ENCODE peak calls at places on chromosomes 13 and 19, in four cellular contexts. Q is GM23248, Y is hepatocyte, U is neural progenitor cell. C is an unnamed sample.

GRCh38 chr19:8680676-8681344 is 17.8 kb downstream of the ACTL9 start:
- DNase-seq in Y (no peak), Q (no peak), U (no peak), C (no peak)

GRCh38 chr19:45492627-45493470 is 4.0 kb downstream of the RTN2 start:
- DNase-seq in Q (peak), Y (peak), U (peak), C (peak)

GRCh38 chr13:73090116-73090811 is 31.5 kb downstream of the KLF5 start:
- DNase-seq in Y (peak), Q (peak), U (no peak), C (peak)

GRCh38 chr19:45283443-45284033 is 32.5 kb downstream of the MARK4 start:
- DNase-seq in U (no peak), Q (peak), Y (no peak), C (no peak)

GRCh38 chr13:109844396-109844795 is 58.0 kb upstream of the IRS2 start:
- DNase-seq in U (no peak), Y (no peak), Q (peak), C (no peak)

GRCh38 chr13:20128459-20128927 is 32.4 kb downstream of the GJA3 start:
- DNase-seq in U (peak), Q (no peak), Y (peak), C (no peak)

GRCh38 chr19:31270897-31271568 is 78.2 kb downstream of the TSHZ3 start:
- DNase-seq in Q (peak), Y (no peak), U (no peak), C (no peak)

GRCh38 chr13:42991892-42992584 is at the start of gene EPSTI1:
- DNase-seq in Y (peak), Q (peak), U (peak), C (peak)

GRCh38 chr13:21735621-21736401 is 64.9 kb downstream of the FGF9 start:
- DNase-seq in Q (peak), U (no peak), Y (no peak), C (peak)

GRCh38 chr13:102651892-102652291 is 43.0 kb downstream of the METTL21C start:
- DNase-seq in U (no peak), Q (no peak), Y (peak), C (no peak)

GRCh38 chr19:2524840-2525723 is 49.2 kb downstream of the GADD45B start:
- DNase-seq in Y (peak), Q (peak), U (no peak), C (peak)

GRCh38 chr19:48350856-48351255 is 12.9 kb downstream of the TMEM143 start:
- DNase-seq in U (no peak), Y (no peak), Q (no peak), C (no peak)

GRCh38 chr19:46906221-46906620 is 45.4 kb downstream of the ARHGAP35 start:
- DNase-seq in Q (no peak), U (no peak), Y (no peak), C (no peak)

GRCh38 chr19:41708481-41708880 is at the start of gene CEACAM5:
- DNase-seq in U (no peak), Y (no peak), Q (no peak), C (no peak)

GRCh38 chr19:45442927-45443461 is 19.3 kb upstream of the ERCC1 start:
- DNase-seq in U (peak), Q (peak), Y (peak), C (peak)

GRCh38 chr19:39878398-39878797 is 32.2 kb upstream of the FBL start:
- DNase-seq in Y (no peak), Q (no peak), U (no peak), C (no peak)

GRCh38 chr13:110965038-110965754 is 50.3 kb upstream of the ANKRD10 start:
- DNase-seq in U (no peak), Y (peak), Q (peak), C (no peak)

GRCh38 chr13:110961959-110962358 is 47.1 kb upstream of the ANKRD10 start:
- DNase-seq in U (no peak), Q (no peak), Y (no peak), C (peak)

GRCh38 chr13:110963554-110963970 is 48.7 kb upstream of the ANKRD10 start:
- DNase-seq in Y (no peak), U (no peak), Q (no peak), C (no peak)

GRCh38 chr13:110964229-110965037 is 49.6 kb upstream of the ANKRD10 start:
- DNase-seq in Y (peak), U (no peak), Q (no peak), C (no peak)

GRCh38 chr13:110965755-110966134 is 50.9 kb upstream of the ANKRD10 start:
- DNase-seq in Y (no peak), U (no peak), Q (no peak), C (no peak)
- H3K4me2 ChIP-seq in Y (no peak), U (no peak), Q (no peak), C (no peak)

GRCh38 chr19:4570423-4570822 is 10.9 kb upstream of the SEMA6B start:
- DNase-seq in Q (no peak), Y (no peak), U (no peak), C (no peak)

GRCh38 chr19:4570916-4571304 is 11.4 kb upstream of the SEMA6B start:
- DNase-seq in U (no peak), Q (no peak), Y (no peak), C (no peak)

GRCh38 chr19:4567584-4568071 is 8.1 kb upstream of the SEMA6B start:
- DNase-seq in Q (peak), Y (peak), U (peak), C (peak)

GRCh38 chr19:4566402-4567051 is 7.0 kb upstream of the SEMA6B start:
- DNase-seq in Y (no peak), Q (no peak), U (no peak), C (no peak)

GRCh38 chr19:4568884-4569283 is 9.4 kb upstream of the SEMA6B start:
- DNase-seq in Q (no peak), U (no peak), Y (no peak), C (no peak)
- H3K4me2 ChIP-seq in Q (no peak), U (no peak), Y (no peak), C (no peak)

GRCh38 chr19:12886943-12887747 is at the start of gene KLF1:
- DNase-seq in U (no peak), Y (no peak), Q (no peak), C (no peak)
- H3K4me2 ChIP-seq in U (peak), Y (peak), Q (no peak), C (peak)

DNA sequence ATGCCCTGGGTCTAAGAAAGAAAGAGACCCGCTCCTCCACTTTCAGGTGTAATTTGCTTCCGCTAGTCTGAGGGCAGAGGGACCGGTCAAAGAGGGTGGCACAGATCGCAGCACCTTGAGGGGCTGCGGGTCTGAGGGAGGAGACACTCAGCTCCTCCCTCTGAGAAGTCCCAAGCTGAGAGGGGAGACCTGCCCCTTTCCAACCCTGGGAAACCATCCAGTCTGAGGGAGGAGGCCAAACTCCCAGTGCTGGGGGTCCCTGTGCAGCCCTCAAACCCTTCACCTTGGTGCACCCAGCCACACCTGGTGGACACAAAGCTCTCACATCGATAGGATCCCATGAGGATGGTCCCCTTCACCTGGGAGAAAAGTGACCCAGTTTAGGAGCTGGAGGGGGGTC is 13.0 kb downstream of the MISP start:
- DNase-seq in Y (no peak), Q (no peak), U (no peak), C (no peak)
- H3K4me2 ChIP-seq in Y (no peak), Q (no peak), U (no peak), C (no peak)

GRCh38 chr19:50551034-50551712 is 17.1 kb downstream of the LRRC4B start:
- DNase-seq in Q (no peak), Y (no peak), U (peak), C (no peak)

GRCh38 chr19:50549059-50549926 is 18.9 kb downstream of the LRRC4B start:
- DNase-seq in Q (no peak), U (no peak), Y (no peak), C (no peak)

GRCh38 chr19:50551713-50552187 is 16.5 kb downstream of the LRRC4B start:
- DNase-seq in Q (peak), U (peak), Y (no peak), C (peak)

GRCh38 chr19:50549927-50550593 is 18.2 kb downstream of the LRRC4B start:
- DNase-seq in U (no peak), Q (no peak), Y (no peak), C (no peak)

DNA sequence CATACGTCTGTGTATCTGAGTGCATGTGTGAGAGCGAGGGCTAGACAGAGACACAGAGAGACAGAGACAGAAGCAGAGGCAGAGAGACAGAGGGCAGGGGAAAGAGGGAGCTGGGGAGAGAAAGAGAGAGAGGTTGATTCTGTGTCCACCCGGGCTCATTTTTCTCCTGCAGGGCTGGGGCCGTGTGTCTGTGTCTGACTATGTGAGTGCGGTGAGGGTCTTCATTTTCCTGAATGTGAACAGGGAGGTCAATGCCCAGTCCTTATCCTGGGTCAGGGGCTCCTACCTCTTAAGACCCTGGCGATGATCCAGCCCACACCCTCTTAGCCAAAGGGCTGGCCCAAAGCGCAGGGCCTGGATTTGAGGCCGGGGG is 17.7 kb downstream of the LRRC4B start:
- DNase-seq in U (no peak), Y (no peak), Q (no peak), C (no peak)
- H3K4me2 ChIP-seq in U (peak), Y (peak), Q (no peak), C (no peak)

DNA sequence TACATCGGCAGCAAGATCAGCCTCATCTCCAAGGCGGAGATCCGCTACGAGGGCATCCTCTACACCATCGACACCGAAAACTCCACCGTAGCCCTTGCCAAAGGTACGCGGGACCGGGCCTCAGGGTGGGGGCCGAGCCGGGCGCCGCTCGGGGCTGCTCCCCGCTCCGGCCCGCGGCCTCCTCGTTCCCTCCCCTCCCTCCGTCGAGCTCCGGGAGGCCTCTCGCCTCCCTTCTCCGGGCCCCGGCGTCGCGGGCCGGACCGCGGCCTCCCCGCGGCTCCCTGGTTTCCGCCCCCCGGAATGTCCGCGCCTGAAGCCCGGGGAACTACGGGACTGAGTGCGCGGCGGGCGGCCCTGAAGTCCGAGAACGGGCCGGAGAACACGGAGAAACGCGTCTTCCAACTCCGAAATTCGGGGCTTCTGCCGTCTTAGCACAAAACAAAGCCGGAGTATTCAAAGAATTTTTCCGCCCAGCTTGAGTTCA is 399 bp downstream of the LSM14A start:
- DNase-seq in Q (peak), Y (peak), U (peak), C (no peak)
- H3K4me2 ChIP-seq in Q (peak), Y (peak), U (peak), C (no peak)

GRCh38 chr19:6556043-6556449 is 25.2 kb downstream of the TNFSF9 start:
- DNase-seq in U (no peak), Q (no peak), Y (no peak), C (no peak)

GRCh38 chr19:6556480-6556879 is 25.7 kb downstream of the TNFSF9 start:
- DNase-seq in Q (peak), U (no peak), Y (no peak), C (no peak)

GRCh38 chr19:6551091-6551490 is 20.3 kb downstream of the TNFSF9 start:
- DNase-seq in Q (no peak), Y (no peak), U (no peak), C (no peak)

DNA sequence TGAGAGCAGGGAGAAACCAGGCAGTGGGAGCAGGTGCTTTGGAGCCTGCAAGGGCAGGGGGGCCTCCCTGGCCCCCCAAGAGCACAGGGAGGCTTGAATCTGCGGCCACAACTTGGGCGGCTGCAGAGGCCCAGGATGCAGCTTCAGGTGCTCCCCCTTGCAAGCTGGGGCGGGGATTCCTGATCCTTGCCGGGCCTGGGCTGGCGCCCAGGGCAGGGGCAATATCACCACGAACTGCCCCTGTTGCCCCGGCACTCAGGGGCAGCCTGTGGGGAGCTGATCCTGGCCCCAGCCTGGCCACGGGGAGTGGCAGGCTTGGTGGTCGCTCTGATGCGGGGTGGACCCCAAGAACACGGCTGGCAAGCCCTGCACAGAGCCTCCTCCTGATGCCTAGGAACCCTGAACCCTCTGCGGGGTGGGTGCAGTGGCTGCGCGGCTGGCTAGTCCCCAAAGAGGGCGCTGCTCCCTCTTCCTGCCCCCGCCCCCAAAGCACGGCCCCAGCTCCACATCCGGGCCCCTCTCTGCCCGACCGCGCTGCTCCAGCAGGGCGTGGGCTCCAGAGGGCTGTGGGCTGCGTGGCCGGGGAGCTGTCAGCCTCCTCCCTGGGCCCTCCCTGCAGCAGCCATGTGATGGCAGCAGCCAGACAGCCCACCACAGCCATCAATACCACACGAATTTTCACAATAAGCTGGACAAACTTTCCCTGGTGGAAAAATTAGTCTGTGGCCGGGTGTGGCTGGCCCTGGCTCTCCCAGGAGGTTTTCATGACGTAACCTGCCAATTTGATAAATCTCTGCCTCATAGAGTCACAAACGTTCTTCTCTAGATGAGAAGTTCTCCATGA is 21.0 kb downstream of the TNFSF9 start:
- DNase-seq in Q (peak), Y (peak), U (peak), C (peak)
- H3K4me2 ChIP-seq in Q (no peak), Y (peak), U (peak), C (no peak)

DNA sequence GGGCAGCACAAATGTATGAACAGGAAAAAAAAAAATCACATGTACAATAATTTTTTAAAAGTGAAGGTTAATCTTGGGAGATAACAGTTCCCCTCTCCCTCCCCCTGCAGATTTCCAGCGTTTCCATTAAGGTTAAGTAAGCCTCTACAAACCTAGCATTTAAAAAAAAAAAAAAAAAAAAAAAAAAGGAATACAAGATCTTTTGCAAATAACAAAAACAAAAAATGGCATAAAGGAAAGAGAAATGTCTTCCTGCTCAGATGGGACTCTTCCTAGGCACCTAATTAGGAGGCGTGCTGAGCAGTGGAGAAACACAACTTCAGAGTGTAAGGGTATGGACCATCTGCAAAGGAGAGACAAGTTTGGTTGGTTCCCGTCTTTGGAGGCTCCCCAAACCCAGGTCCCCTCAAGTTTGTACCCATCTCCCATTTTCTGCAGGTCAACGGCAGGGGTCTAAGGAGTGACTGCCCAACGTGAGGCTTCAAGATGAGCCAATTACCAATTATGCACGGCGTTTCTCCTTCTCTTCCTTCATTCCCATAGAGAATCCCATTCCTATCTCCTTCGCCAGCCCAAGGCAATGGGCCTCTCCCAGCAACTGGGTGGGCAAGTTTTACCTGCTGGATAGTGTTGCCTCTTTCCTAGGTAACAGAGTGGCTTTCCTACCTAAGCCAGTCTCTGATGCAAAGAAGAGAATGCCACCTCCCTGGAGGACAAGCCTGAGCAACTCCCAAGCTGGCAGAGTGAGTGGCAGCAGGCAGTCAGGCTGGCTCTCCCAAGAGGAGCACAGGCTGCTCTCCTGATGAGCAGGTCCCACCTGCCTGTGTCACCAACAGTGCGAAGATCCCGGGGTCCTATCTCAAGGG is 5.1 kb upstream of the ECH1 start:
- DNase-seq in U (no peak), Q (no peak), Y (no peak), C (no peak)
- H3K4me2 ChIP-seq in U (no peak), Q (no peak), Y (peak), C (no peak)

GRCh38 chr19:11578342-11579142 is 1.1 kb upstream of the ACP5 start:
- DNase-seq in Y (peak), Q (no peak), U (peak), C (peak)
- H3K4me2 ChIP-seq in Y (peak), Q (peak), U (peak), C (peak)